ENCODE peak calls at places on chromosomes 13 and 19, in six cellular contexts. I is left ventricle myocardium inferior; J is CD8-positive, alpha-beta memory T cell; C is uterus; N is thyroid gland; V is K562. Y is an unnamed sample. For H3K9me3, the result is how much of the 10 kb centered on the place peaks cover.

GRCh38 chr19:4016486-4016885 is 8.9 kb downstream of the PIAS4 start:
- DNase-seq in I (no peak), J (no peak), C (no peak), N (no peak), V (no peak), Y (no peak)

GRCh38 chr19:48967346-48968178 is 2.5 kb downstream of the FTL start:
- DNase-seq in I (peak), J (no peak), C (no peak), N (peak), V (peak), Y (peak)

GRCh38 chr13:93480553-93481106 is 254.0 kb downstream of the GPC6 start:
- DNase-seq in I (no peak), J (no peak), C (no peak), N (no peak), V (no peak), Y (no peak)

GRCh38 chr13:78326608-78327007 is 276.7 kb downstream of the POU4F1 start:
- DNase-seq in I (no peak), J (no peak), C (no peak), N (no peak), V (no peak), Y (no peak)

GRCh38 chr19:45403781-45404556 is 900 bp downstream of the PPP1R13L start:
- DNase-seq in I (peak), J (peak), C (no peak), N (peak), V (peak), Y (no peak)

GRCh38 chr19:10289167-10289835 is 451 bp upstream of the ICAM5 start:
- DNase-seq in I (no peak), J (peak), C (no peak), N (no peak), V (peak), Y (no peak)

GRCh38 chr19:34220472-34221063 is 33.8 kb upstream of the GARRE1 start:
- DNase-seq in I (no peak), J (peak), C (peak), N (peak), V (peak), Y (no peak)

GRCh38 chr19:45972081-45972943 is 1.4 kb downstream of the NOVA2 start:
- DNase-seq in I (peak), J (no peak), C (no peak), N (no peak), V (no peak), Y (no peak)

GRCh38 chr13:112752711-112753541 is 63.1 kb downstream of the ATP11A start:
- DNase-seq in I (no peak), J (no peak), C (peak), N (no peak), V (no peak), Y (no peak)

GRCh38 chr13:113353254-113353653 is 10.7 kb downstream of the GRTP1 start:
- DNase-seq in I (no peak), J (no peak), C (no peak), N (no peak), V (no peak), Y (no peak)

GRCh38 chr19:57552432-57552831 is 7.2 kb downstream of the ZNF550 start:
- DNase-seq in I (no peak), J (no peak), C (no peak), N (no peak), V (no peak), Y (no peak)
- H3K9me3 ChIP-seq in I (half or more), J (half or more), C (under half), N (under half), V (under half), Y (half or more)

GRCh38 chr13:74024856-74025255 is 109.3 kb downstream of the KLF12 start:
- DNase-seq in I (no peak), J (no peak), C (no peak), N (no peak), V (no peak), Y (no peak)
- H3K4me3 ChIP-seq in I (no peak), J (peak), C (no peak), N (no peak), V (no peak), Y (no peak)

DNA sequence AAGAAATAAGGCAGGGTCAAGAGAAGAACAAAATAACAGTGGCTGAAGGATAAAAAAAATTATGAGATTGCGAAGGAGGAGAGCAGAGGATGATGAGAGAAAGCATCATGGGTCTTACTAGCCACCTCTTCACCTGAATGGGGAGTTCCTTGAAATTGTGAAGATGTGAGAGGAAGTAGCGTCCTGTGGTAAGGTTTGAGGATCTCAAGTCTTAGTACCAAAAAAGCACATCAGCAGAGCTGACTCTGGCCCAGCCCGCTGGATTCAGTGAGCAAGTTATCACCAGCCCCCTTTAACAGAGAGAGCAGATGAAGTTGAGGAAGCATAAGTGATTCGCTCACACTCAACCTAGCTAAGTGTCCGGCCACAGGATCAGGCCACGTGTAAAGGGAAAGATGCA is 61.8 kb downstream of the RXFP2 start:
- DNase-seq in I (no peak), J (no peak), C (no peak), N (no peak), V (no peak), Y (no peak)
- H3K9me3 ChIP-seq in I (under half), J (under half), C (under half), N (under half), V (under half), Y (under half)

GRCh38 chr19:32223595-32224370 is 121.6 kb upstream of the ZNF507 start:
- DNase-seq in I (no peak), J (no peak), C (no peak), N (no peak), V (no peak), Y (no peak)

GRCh38 chr19:32223106-32223505 is 122.3 kb upstream of the ZNF507 start:
- DNase-seq in I (no peak), J (no peak), C (no peak), N (no peak), V (no peak), Y (no peak)

GRCh38 chr19:32222594-32222993 is 122.8 kb upstream of the ZNF507 start:
- DNase-seq in I (no peak), J (no peak), C (no peak), N (no peak), V (no peak), Y (no peak)

GRCh38 chr19:32227561-32228165 is 117.7 kb upstream of the ZNF507 start:
- DNase-seq in I (no peak), J (no peak), C (no peak), N (no peak), V (no peak), Y (no peak)

DNA sequence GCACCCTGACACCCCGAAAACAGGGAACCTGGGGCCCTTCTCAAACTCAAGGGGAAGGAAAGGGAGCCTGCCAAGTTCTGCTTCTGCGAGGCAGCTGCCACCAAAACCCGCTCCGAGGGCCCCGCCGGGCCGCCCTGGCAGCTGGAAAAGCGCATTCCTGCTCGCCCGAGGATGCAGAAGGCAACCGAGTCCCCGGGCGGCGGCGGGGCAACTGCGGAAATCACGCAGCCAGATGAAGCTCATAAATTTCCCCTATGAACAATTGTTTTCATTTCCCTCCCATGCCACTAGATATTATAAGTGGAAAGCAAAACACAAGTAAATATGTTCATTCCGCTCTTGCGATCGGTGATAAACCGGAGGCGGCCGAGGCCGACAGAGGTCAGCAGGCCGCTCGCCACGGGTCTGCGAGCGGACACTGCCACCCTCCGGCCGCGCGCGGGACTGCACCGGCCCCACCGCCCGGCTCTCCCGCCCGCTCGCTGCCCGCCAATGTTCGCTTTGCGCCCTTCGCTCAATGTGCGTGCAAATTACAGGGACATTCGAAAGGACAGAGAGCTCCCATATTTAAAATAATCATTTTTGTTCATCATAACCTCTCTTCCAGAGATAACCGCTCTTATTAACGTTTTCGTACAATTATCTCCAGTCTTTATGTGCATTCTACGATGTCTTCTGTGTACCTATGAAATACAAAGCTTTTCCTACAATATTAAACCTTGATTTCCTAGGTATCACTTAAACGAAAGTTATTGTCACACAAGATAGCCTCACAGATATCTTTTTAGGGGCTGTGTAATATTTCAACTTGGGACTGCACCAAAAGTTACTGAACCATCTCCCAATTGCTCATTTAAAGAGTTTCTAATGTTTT is 120.8 kb upstream of the ZNF507 start:
- DNase-seq in I (peak), J (peak), C (peak), N (peak), V (peak), Y (no peak)
- H3K4me3 ChIP-seq in I (peak), J (no peak), C (no peak), N (no peak), V (no peak), Y (no peak)

GRCh38 chr19:52722062-52723005 is 12.5 kb downstream of the ZNF611 start:
- DNase-seq in I (no peak), J (no peak), C (no peak), N (no peak), V (no peak), Y (no peak)
- H3K9me3 ChIP-seq in I (under half), J (under half), C (under half), N (under half), V (under half), Y (under half)

DNA sequence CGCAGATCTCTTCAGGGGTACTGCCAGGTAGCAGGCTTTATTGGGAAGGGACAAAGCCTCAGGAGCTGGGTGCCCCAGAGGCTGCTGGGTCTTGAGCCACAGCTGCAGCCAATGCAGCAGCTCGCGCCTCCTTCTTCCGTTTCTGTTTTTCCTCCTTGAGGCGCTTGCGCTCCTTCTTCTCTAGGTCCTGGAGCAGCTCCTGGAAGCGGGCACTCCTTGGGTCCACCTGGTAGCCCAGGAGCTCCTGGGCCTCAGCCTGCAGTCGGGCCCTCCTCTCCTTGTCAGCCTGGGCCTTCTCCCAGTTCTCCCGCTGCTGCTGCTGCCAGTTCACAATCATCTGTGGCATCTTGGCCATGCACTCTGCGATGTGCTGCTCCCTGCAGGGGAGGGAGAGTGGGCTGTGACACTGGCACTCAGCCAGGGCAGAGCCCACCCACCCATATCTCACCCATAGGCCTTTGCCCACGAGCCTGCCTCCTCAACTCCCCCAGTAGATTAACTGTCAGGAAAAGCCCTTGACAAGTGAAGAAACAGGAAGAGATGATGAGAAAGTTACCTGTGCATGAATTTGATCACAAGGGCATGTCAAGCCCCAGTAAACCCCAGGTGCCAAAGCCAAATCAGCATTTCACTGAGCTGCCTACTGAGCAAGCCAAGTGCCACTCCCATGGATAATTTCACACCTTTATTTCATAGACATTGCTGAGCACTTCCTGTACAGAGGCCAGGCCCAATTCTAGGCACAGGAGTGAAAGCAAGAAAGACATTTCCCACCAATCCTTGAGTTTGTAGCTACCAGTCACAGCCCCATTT is 2.7 kb downstream of the GADD45GIP1 start:
- DNase-seq in I (no peak), J (no peak), C (no peak), N (no peak), V (no peak), Y (no peak)
- H3K4me3 ChIP-seq in I (no peak), J (no peak), C (no peak), N (no peak), V (no peak), Y (no peak)

Y was measured in tibial artery.